ENCODE peak calls at places on chromosome 1, in nine cellular contexts. N is AG04450, L is astrocyte of the cerebellum, Y is fibroblast of pulmonary artery, J is body of pancreas, T is fibroblast of mammary gland, P is ovary, U is GM23338, F is fibroblast of lung. I is an unnamed sample.

GRCh38 chr1:74811421-74812179 is 78.6 kb downstream of the TYW3 start:
- DNase-seq in N (no peak), L (no peak), Y (peak), J (no peak), T (no peak), P (no peak), U (no peak), F (no peak), I (no peak)

GRCh38 chr1:181083842-181084605 is 4.5 kb upstream of the IER5 start:
- DNase-seq in N (no peak), L (no peak), Y (peak), J (peak), T (peak), P (peak), U (peak), F (no peak), I (no peak)

GRCh38 chr1:227603327-227603726 is 40.0 kb downstream of the ZNF678 start:
- DNase-seq in N (no peak), L (no peak), Y (no peak), J (no peak), T (no peak), P (no peak), U (no peak), F (no peak), I (no peak)

GRCh38 chr1:234170067-234170466 is 203.2 kb upstream of the COA6 start:
- DNase-seq in N (no peak), L (no peak), Y (no peak), J (no peak), T (no peak), P (no peak), U (no peak), F (no peak), I (no peak)

GRCh38 chr1:91578320-91579109 is 77.9 kb downstream of the CDC7 start:
- DNase-seq in N (no peak), L (no peak), Y (no peak), J (no peak), T (no peak), P (no peak), U (no peak), F (no peak), I (no peak)

GRCh38 chr1:85607126-85607912 is 26.8 kb downstream of the CCN1 start:
- DNase-seq in N (peak), L (peak), Y (peak), J (peak), T (peak), P (no peak), U (peak), F (peak), I (peak)

GRCh38 chr1:184416921-184417320 is 30.1 kb downstream of the C1orf21 start:
- DNase-seq in N (no peak), L (no peak), Y (no peak), J (no peak), T (no peak), P (no peak), U (no peak), F (no peak), I (no peak)

GRCh38 chr1:191026828-191027227 is 549.2 kb upstream of the BRINP3 start:
- DNase-seq in N (no peak), L (no peak), Y (no peak), J (no peak), T (no peak), P (no peak), U (no peak), F (no peak), I (no peak)

GRCh38 chr1:92538048-92538412 is 51.3 kb upstream of the GFI1 start:
- DNase-seq in N (no peak), L (no peak), Y (no peak), J (no peak), T (peak), P (no peak), U (no peak), F (peak), I (no peak)

GRCh38 chr1:84957956-84958355 is 39.0 kb downstream of the MCOLN2 start:
- DNase-seq in N (no peak), L (no peak), Y (peak), J (no peak), T (peak), P (no peak), U (no peak), F (no peak), I (no peak)

GRCh38 chr1:94698341-94698740 is 121.8 kb upstream of the SLC44A3 start:
- DNase-seq in N (no peak), L (no peak), Y (no peak), J (no peak), T (peak), P (no peak), U (no peak), F (peak), I (no peak)

GRCh38 chr1:98702976-98703375 is 41.5 kb downstream of the SNX7 start:
- DNase-seq in N (peak), L (no peak), Y (peak), J (no peak), T (peak), P (no peak), U (no peak), F (peak), I (no peak)

GRCh38 chr1:212852105-212852688 is 4.7 kb upstream of the SPATA45 start:
- DNase-seq in N (no peak), L (no peak), Y (no peak), J (no peak), T (no peak), P (no peak), U (peak), F (no peak), I (peak)

GRCh38 chr1:227298532-227299174 is 19.6 kb downstream of the CDC42BPA start:
- DNase-seq in N (no peak), L (no peak), Y (no peak), J (no peak), T (no peak), P (no peak), U (no peak), F (no peak), I (no peak)

GRCh38 chr1:232594018-232594502 is 35.9 kb downstream of the SIPA1L2 start:
- DNase-seq in N (no peak), L (no peak), Y (no peak), J (no peak), T (peak), P (peak), U (no peak), F (peak), I (no peak)

GRCh38 chr1:202093856-202094255 is 28.9 kb upstream of the GPR37L1 start:
- DNase-seq in N (no peak), L (no peak), Y (no peak), J (no peak), T (no peak), P (no peak), U (no peak), F (no peak), I (no peak)

GRCh38 chr1:13775446-13775845 is 75.5 kb downstream of the PRDM2 start:
- DNase-seq in N (no peak), L (no peak), Y (no peak), J (no peak), T (peak), P (no peak), U (no peak), F (no peak), I (no peak)

GRCh38 chr1:205396972-205397616 is 24.8 kb downstream of the LEMD1 start:
- DNase-seq in N (no peak), L (no peak), Y (peak), J (peak), T (peak), P (peak), U (peak), F (peak), I (peak)

GRCh38 chr1:30715216-30715615 is 8.2 kb downstream of the MATN1 start:
- DNase-seq in N (no peak), L (no peak), Y (no peak), J (no peak), T (no peak), P (no peak), U (peak), F (no peak), I (no peak)

GRCh38 chr1:183101841-183102276 is 78.6 kb downstream of the LAMC1 start:
- DNase-seq in N (no peak), L (no peak), Y (no peak), J (no peak), T (peak), P (no peak), U (no peak), F (no peak), I (no peak)

GRCh38 chr1:199545780-199546179 is 481.7 kb upstream of the NR5A2 start:
- DNase-seq in N (no peak), L (no peak), Y (peak), J (peak), T (peak), P (no peak), U (peak), F (no peak), I (peak)

GRCh38 chr1:9922342-9922741 is 12.3 kb upstream of the CTNNBIP1 start:
- DNase-seq in N (no peak), L (no peak), Y (no peak), J (no peak), T (no peak), P (no peak), U (peak), F (no peak), I (no peak)

GRCh38 chr1:178389441-178389840 is 107.3 kb downstream of the CLEC20A start:
- DNase-seq in N (no peak), L (no peak), Y (no peak), J (no peak), T (peak), P (no peak), U (no peak), F (peak), I (no peak)

GRCh38 chr1:159932296-159933285 is 7.3 kb upstream of the TAGLN2 start:
- DNase-seq in N (no peak), L (no peak), Y (no peak), J (no peak), T (no peak), P (no peak), U (no peak), F (no peak), I (no peak)

DNA sequence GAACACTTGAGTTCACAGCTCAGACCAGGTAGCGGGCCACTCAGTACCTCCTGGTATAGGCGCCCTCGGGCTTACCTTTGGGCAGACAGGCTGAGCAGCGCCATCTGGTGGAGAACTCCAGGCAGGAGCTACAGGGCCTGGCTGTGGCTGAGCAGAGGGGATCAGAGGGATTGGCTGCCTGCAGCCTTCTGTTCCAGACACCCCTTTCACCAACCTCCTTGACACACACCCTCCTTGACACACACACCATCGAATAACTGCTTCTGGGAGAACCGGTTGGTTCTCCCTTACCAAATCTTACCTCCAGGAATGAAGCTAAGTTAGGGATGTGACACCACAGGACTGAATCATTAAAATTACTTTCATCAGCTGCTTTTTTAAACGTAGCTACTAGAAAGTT is 6.5 kb downstream of the LIN28A start:
- DNase-seq in N (peak), L (peak), Y (peak), J (peak), T (peak), P (peak), U (peak), F (peak), I (peak)
- H3K4me3 ChIP-seq in N (no peak), L (no peak), Y (no peak), J (no peak), T (no peak), P (no peak), U (peak), F (no peak), I (peak)

DNA sequence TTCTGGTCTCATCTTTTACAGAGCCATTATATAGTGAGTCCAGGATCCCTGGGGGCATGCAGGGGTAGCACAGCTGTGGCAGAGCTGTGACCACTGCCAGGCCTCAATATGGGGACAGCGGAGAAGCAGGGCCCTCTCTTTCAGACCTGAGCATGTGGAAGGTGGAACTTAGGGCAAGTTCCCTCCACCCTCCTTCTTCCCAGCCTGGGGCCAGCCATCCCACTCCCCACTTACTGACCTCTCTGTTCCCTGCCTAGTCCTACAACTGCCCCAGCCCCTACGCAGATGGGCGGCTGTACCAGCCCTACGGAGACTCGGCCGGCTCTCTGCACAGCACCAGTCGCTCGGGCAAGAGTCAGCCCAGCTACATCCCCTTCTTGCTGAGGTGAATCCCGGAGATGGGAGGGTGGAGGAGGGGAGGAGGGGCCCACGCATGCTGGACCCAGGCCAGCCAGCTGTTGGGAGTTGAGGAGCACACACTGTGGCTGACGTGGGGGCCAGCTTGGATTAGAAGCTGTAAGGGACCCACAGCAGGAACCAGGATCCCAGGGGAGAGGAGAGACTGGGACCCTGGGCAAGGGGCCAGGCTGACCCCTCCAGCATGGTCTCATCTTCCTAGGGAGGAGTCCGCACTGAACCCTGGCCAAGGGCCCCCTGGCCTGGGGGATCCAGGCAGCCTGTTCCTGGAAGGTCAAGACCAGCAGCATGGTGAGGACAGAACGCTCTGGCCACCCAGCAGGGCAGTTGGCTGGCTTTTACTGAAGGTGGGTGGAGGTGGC is 10.7 kb downstream of the PSRC1 start:
- DNase-seq in N (no peak), L (no peak), Y (no peak), J (no peak), T (no peak), P (no peak), U (no peak), F (no peak), I (no peak)
- H3K4me3 ChIP-seq in N (no peak), L (no peak), Y (no peak), J (no peak), T (no peak), P (no peak), U (no peak), F (no peak), I (no peak)

DNA sequence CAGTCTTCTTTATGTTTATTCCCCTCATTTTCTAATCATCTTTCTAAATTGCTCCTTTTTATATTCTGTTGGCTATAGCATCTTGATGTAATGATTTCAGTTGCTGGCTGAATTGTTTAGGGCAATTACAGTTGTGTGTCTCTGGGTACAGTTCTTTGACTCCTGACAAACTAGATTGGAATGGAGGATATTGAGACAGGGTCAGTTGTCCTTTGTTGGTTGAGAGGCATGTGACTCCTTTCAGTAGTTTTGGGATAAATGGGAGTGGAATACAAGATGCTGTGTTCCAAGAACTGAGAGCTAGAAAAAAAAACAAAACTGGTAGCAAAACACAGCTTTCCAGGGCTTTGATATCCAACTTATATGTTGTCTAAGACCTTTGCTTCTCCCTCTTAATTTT is 1.5 kb downstream of the CENPF start:
- DNase-seq in N (no peak), L (no peak), Y (peak), J (no peak), T (peak), P (no peak), U (no peak), F (peak), I (no peak)
- H3K4me3 ChIP-seq in N (peak), L (peak), Y (peak), J (no peak), T (peak), P (no peak), U (peak), F (peak), I (peak)

DNA sequence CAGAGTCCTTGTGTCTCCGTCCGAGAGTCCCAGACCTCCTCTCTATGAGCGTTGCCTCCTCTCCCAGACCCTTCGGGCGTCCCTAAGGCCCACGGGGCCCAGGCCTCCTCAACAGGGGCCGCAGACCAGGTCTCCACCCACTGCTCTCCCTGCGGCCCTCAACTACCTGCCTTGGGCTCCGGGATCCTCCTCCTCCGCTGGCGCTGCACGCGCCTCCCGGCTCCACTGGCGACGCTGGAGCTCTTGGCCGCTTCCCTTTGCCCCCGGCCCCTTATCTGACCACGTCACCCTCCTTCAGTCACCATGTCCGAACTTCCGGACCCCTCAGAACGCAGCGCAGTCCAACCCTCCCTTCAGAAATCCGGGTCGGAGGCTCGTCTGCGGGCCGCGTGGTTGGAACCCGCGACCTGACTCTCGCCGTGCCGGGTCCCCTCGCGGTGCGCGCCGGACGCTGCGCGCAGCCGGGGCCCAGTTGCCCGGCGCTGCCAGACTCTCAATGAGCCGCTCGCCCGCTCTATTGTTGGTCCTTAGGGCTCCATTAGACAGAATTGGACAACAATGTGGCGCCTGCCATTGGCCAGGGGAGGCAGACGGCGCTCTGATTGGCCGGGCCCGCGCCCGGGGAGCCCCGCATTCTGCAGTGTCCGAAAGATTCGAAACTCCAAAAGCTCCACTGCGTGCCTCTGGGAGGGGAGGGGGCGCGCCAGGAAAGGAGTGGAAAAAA is at the start of gene DMRTA2:
- DNase-seq in N (no peak), L (no peak), Y (peak), J (no peak), T (peak), P (no peak), U (peak), F (peak), I (no peak)
- H3K4me3 ChIP-seq in N (peak), L (peak), Y (peak), J (no peak), T (no peak), P (peak), U (peak), F (peak), I (peak)

GRCh38 chr1:100538935-100539835 is 1.2 kb downstream of the GPR88 start:
- DNase-seq in N (no peak), L (no peak), Y (no peak), J (peak), T (no peak), P (no peak), U (peak), F (peak), I (no peak)

GRCh38 chr1:100536031-100536430 is 1.9 kb upstream of the GPR88 start:
- DNase-seq in N (no peak), L (no peak), Y (no peak), J (no peak), T (no peak), P (no peak), U (no peak), F (no peak), I (no peak)

GRCh38 chr1:100542264-100542663 is 4.3 kb downstream of the GPR88 start:
- DNase-seq in N (no peak), L (no peak), Y (no peak), J (no peak), T (no peak), P (no peak), U (no peak), F (no peak), I (no peak)

GRCh38 chr1:100543640-100544039 is 5.7 kb downstream of the GPR88 start:
- DNase-seq in N (no peak), L (no peak), Y (no peak), J (peak), T (no peak), P (no peak), U (peak), F (no peak), I (no peak)

GRCh38 chr1:100539836-100540536 is 2.0 kb downstream of the GPR88 start:
- DNase-seq in N (no peak), L (no peak), Y (peak), J (peak), T (peak), P (no peak), U (peak), F (peak), I (no peak)
- H3K4me3 ChIP-seq in N (peak), L (peak), Y (peak), J (no peak), T (peak), P (peak), U (peak), F (peak), I (peak)

GRCh38 chr1:53255031-53255430 is 16.7 kb upstream of the MAGOH start:
- DNase-seq in N (no peak), L (no peak), Y (no peak), J (no peak), T (no peak), P (no peak), U (no peak), F (no peak), I (no peak)

GRCh38 chr1:53254011-53254640 is 15.8 kb upstream of the MAGOH start:
- DNase-seq in N (peak), L (no peak), Y (peak), J (no peak), T (peak), P (no peak), U (no peak), F (peak), I (no peak)

GRCh38 chr1:53246261-53247134 is 8.2 kb upstream of the MAGOH start:
- DNase-seq in N (peak), L (peak), Y (peak), J (no peak), T (peak), P (no peak), U (no peak), F (peak), I (no peak)

GRCh38 chr1:53250325-53250724 is 12.0 kb upstream of the MAGOH start:
- DNase-seq in N (no peak), L (no peak), Y (no peak), J (no peak), T (no peak), P (no peak), U (no peak), F (no peak), I (no peak)

GRCh38 chr1:53249706-53250105 is 11.4 kb upstream of the MAGOH start:
- DNase-seq in N (no peak), L (no peak), Y (no peak), J (peak), T (no peak), P (no peak), U (no peak), F (no peak), I (no peak)
- H3K4me3 ChIP-seq in N (no peak), L (no peak), Y (no peak), J (no peak), T (no peak), P (no peak), U (no peak), F (no peak), I (no peak)